ENCODE peak calls at places on chromosomes 1 and 21, in four cellular contexts. One of them, this sample, is unnamed. For H3K27me3, the result is how much of the 10 kb centered on the place peaks cover.

GRCh38 chr1:54528613-54529012 is 19.4 kb upstream of the ACOT11 start:
- DNase-seq in suprapubic skin: no peak
- DNase-seq in prostate gland: no peak
- DNase-seq in Peyer's patch: no peak
- DNase-seq in this sample: no peak

GRCh38 chr1:205569411-205570172 is 62.2 kb downstream of the ELK4 start:
- DNase-seq in Peyer's patch: no peak
- DNase-seq in prostate gland: no peak
- DNase-seq in suprapubic skin: peak
- DNase-seq in this sample: no peak

GRCh38 chr1:85550784-85551516 is 29.6 kb upstream of the CCN1 start:
- DNase-seq in Peyer's patch: no peak
- DNase-seq in suprapubic skin: no peak
- DNase-seq in prostate gland: peak
- DNase-seq in this sample: no peak

GRCh38 chr1:93822710-93823425 is 56.1 kb downstream of the DNTTIP2 start:
- DNase-seq in Peyer's patch: no peak
- DNase-seq in prostate gland: no peak
- DNase-seq in suprapubic skin: no peak
- DNase-seq in this sample: no peak

GRCh38 chr21:42964086-42964485 is 10.3 kb upstream of the PKNOX1 start:
- DNase-seq in Peyer's patch: no peak
- DNase-seq in prostate gland: no peak
- DNase-seq in suprapubic skin: no peak
- DNase-seq in this sample: no peak

GRCh38 chr1:115838426-115838804 is 2.5 kb downstream of the NHLH2 start:
- DNase-seq in prostate gland: no peak
- DNase-seq in suprapubic skin: no peak
- DNase-seq in Peyer's patch: no peak
- DNase-seq in this sample: no peak

GRCh38 chr1:160040481-160040880 is 8.7 kb upstream of the PIGM start:
- DNase-seq in suprapubic skin: no peak
- DNase-seq in prostate gland: no peak
- DNase-seq in Peyer's patch: no peak
- DNase-seq in this sample: no peak

GRCh38 chr1:45172764-45173163 is 33.6 kb downstream of the ZSWIM5 start:
- DNase-seq in prostate gland: no peak
- DNase-seq in Peyer's patch: no peak
- DNase-seq in suprapubic skin: no peak
- DNase-seq in this sample: no peak

GRCh38 chr1:227780101-227781044 is 35.1 kb upstream of the PRSS38 start:
- DNase-seq in Peyer's patch: peak
- DNase-seq in prostate gland: no peak
- DNase-seq in suprapubic skin: peak
- DNase-seq in this sample: no peak

GRCh38 chr1:224959121-224959520 is 29.6 kb downstream of the DNAH14 start:
- DNase-seq in prostate gland: no peak
- DNase-seq in Peyer's patch: no peak
- DNase-seq in suprapubic skin: no peak
- DNase-seq in this sample: no peak

GRCh38 chr1:154490327-154490726 is 11.7 kb upstream of the TDRD10 start:
- DNase-seq in prostate gland: no peak
- DNase-seq in suprapubic skin: no peak
- DNase-seq in Peyer's patch: no peak
- DNase-seq in this sample: no peak
- H3K27me3 ChIP-seq in prostate gland: under half
- H3K27me3 ChIP-seq in suprapubic skin: under half
- H3K27me3 ChIP-seq in Peyer's patch: under half
- H3K27me3 ChIP-seq in this sample: under half

GRCh38 chr1:202861420-202862121 is 27.4 kb downstream of the RABIF start:
- DNase-seq in suprapubic skin: peak
- DNase-seq in prostate gland: peak
- DNase-seq in Peyer's patch: peak
- DNase-seq in this sample: peak
- TF ChIP-seq POLR2A in suprapubic skin: no peak
- TF ChIP-seq POLR2A in prostate gland: peak
- TF ChIP-seq POLR2A in Peyer's patch: peak
- TF ChIP-seq POLR2A in this sample: no peak

GRCh38 chr1:8791819-8792218 is 25.6 kb downstream of the RERE start:
- DNase-seq in prostate gland: no peak
- DNase-seq in suprapubic skin: no peak
- DNase-seq in Peyer's patch: no peak
- DNase-seq in this sample: no peak

GRCh38 chr1:8797230-8797629 is 20.2 kb downstream of the RERE start:
- DNase-seq in Peyer's patch: no peak
- DNase-seq in prostate gland: no peak
- DNase-seq in suprapubic skin: no peak
- DNase-seq in this sample: no peak

GRCh38 chr1:8790987-8791386 is 26.5 kb downstream of the RERE start:
- DNase-seq in Peyer's patch: no peak
- DNase-seq in suprapubic skin: no peak
- DNase-seq in prostate gland: no peak
- DNase-seq in this sample: no peak

GRCh38 chr1:8796812-8797211 is 20.6 kb downstream of the RERE start:
- DNase-seq in prostate gland: no peak
- DNase-seq in Peyer's patch: no peak
- DNase-seq in suprapubic skin: no peak
- DNase-seq in this sample: no peak

GRCh38 chr1:8794605-8795004 is 22.8 kb downstream of the RERE start:
- DNase-seq in Peyer's patch: no peak
- DNase-seq in prostate gland: no peak
- DNase-seq in suprapubic skin: no peak
- DNase-seq in this sample: no peak
- TF ChIP-seq CTCF in Peyer's patch: no peak
- TF ChIP-seq CTCF in prostate gland: no peak
- TF ChIP-seq CTCF in suprapubic skin: no peak
- TF ChIP-seq CTCF in this sample: no peak

GRCh38 chr1:180227843-180228647 is 2.0 kb upstream of the LHX4 start:
- DNase-seq in suprapubic skin: no peak
- DNase-seq in prostate gland: no peak
- DNase-seq in Peyer's patch: no peak
- DNase-seq in this sample: no peak
- H3K27me3 ChIP-seq in suprapubic skin: half or more
- H3K27me3 ChIP-seq in prostate gland: under half
- H3K27me3 ChIP-seq in Peyer's patch: under half
- H3K27me3 ChIP-seq in this sample: half or more

GRCh38 chr1:156502749-156503671 is 2.4 kb upstream of the MEF2D start:
- DNase-seq in prostate gland: peak
- DNase-seq in Peyer's patch: peak
- DNase-seq in suprapubic skin: no peak
- DNase-seq in this sample: peak

GRCh38 chr1:156504821-156505678 is 4.5 kb upstream of the MEF2D start:
- DNase-seq in suprapubic skin: peak
- DNase-seq in Peyer's patch: peak
- DNase-seq in prostate gland: peak
- DNase-seq in this sample: peak

GRCh38 chr1:156505679-156506298 is 5.2 kb upstream of the MEF2D start:
- DNase-seq in Peyer's patch: no peak
- DNase-seq in suprapubic skin: no peak
- DNase-seq in prostate gland: no peak
- DNase-seq in this sample: no peak

GRCh38 chr1:156503672-156504055 is 3.1 kb upstream of the MEF2D start:
- DNase-seq in suprapubic skin: no peak
- DNase-seq in prostate gland: no peak
- DNase-seq in Peyer's patch: no peak
- DNase-seq in this sample: no peak

GRCh38 chr1:156504062-156504813 is 3.7 kb upstream of the MEF2D start:
- DNase-seq in prostate gland: no peak
- DNase-seq in Peyer's patch: peak
- DNase-seq in suprapubic skin: no peak
- DNase-seq in this sample: no peak
- TF ChIP-seq POLR2A in prostate gland: no peak
- TF ChIP-seq POLR2A in Peyer's patch: no peak
- TF ChIP-seq POLR2A in suprapubic skin: no peak
- TF ChIP-seq POLR2A in this sample: no peak

DNA sequence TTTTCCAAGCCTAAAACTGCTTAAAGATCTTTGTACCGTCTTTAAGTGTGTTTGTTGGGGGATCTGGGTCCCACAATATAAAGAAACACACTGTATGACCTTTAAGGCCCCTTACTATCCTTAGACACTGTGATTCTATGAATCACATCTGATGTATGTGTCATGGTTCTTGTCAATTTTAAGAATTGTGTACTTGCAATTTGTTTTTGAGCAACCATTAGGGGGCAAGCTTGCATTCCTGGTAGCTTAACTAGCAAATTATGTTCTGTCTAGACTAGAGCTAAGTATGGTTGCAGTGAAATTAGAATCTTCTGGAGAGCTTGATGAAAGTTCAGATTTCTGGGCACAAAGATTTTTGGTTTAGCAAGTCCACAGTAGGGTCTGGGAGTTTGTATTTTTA is 219.5 kb downstream of the TPR start:
- DNase-seq in prostate gland: no peak
- DNase-seq in Peyer's patch: no peak
- DNase-seq in suprapubic skin: no peak
- DNase-seq in this sample: no peak
- TF ChIP-seq CTCF in prostate gland: no peak
- TF ChIP-seq CTCF in Peyer's patch: no peak
- TF ChIP-seq CTCF in suprapubic skin: no peak
- TF ChIP-seq CTCF in this sample: peak

GRCh38 chr1:221631551-221631950 is 110.3 kb downstream of the DUSP10 start:
- DNase-seq in Peyer's patch: no peak
- DNase-seq in prostate gland: no peak
- DNase-seq in suprapubic skin: no peak
- DNase-seq in this sample: no peak
- H3K27me3 ChIP-seq in Peyer's patch: under half
- H3K27me3 ChIP-seq in prostate gland: under half
- H3K27me3 ChIP-seq in suprapubic skin: under half
- H3K27me3 ChIP-seq in this sample: under half

GRCh38 chr1:68375919-68376318 is 73.8 kb downstream of the RPE65 start:
- DNase-seq in suprapubic skin: no peak
- DNase-seq in Peyer's patch: no peak
- DNase-seq in prostate gland: no peak
- DNase-seq in this sample: no peak
- TF ChIP-seq POLR2A in suprapubic skin: no peak
- TF ChIP-seq POLR2A in Peyer's patch: no peak
- TF ChIP-seq POLR2A in prostate gland: no peak
- TF ChIP-seq POLR2A in this sample: no peak

GRCh38 chr1:162197615-162198497 is 128.4 kb downstream of the NOS1AP start:
- DNase-seq in Peyer's patch: no peak
- DNase-seq in prostate gland: no peak
- DNase-seq in suprapubic skin: no peak
- DNase-seq in this sample: no peak
- TF ChIP-seq CTCF in Peyer's patch: no peak
- TF ChIP-seq CTCF in prostate gland: no peak
- TF ChIP-seq CTCF in suprapubic skin: no peak
- TF ChIP-seq CTCF in this sample: no peak

GRCh38 chr1:4659247-4659646 is 4.8 kb downstream of the AJAP1 start:
- DNase-seq in suprapubic skin: no peak
- DNase-seq in prostate gland: no peak
- DNase-seq in Peyer's patch: no peak
- DNase-seq in this sample: no peak
- H3K27me3 ChIP-seq in suprapubic skin: half or more
- H3K27me3 ChIP-seq in prostate gland: under half
- H3K27me3 ChIP-seq in Peyer's patch: under half
- H3K27me3 ChIP-seq in this sample: under half

This sample was measured in esophagus muscularis mucosa.